ENCODE peak calls at places on chromosomes 7 and 10, in four cellular contexts. U, Z, H and N are unnamed samples.
A peak's percentile ranks its signal among the peaks of the same experiment; 100 is the strongest.

GRCh38 chr7:157674715-157675426 is 338.1 kb downstream of the DNAJB6 start:
- DNase-seq in U (no peak), Z (no peak), H (peak; percentile 17), N (no peak)

GRCh38 chr10:79286318-79286951 is 60.8 kb upstream of the PPIF start:
- DNase-seq in U (peak; percentile 35), Z (peak; percentile 29), H (no peak), N (peak; percentile 44)

GRCh38 chr10:560314-560992 is 129.0 kb downstream of the DIP2C start:
- DNase-seq in U (peak; percentile 12), Z (peak; percentile 20), H (no peak), N (peak; percentile 60)

GRCh38 chr10:38127812-38128211 is 33.7 kb downstream of the ZNF37A start:
- DNase-seq in U (peak; percentile 8), Z (peak; percentile 46), H (no peak), N (no peak)

GRCh38 chr7:141156446-141156845 is 82.6 kb downstream of the TMEM178B start:
- DNase-seq in U (no peak), Z (no peak), H (no peak), N (no peak)

GRCh38 chr10:106740071-106740470 is 424.4 kb downstream of the SORCS1 start:
- DNase-seq in U (no peak), Z (no peak), H (no peak), N (no peak)

GRCh38 chr7:75628055-75628454 is 110.7 kb downstream of the HIP1 start:
- DNase-seq in U (peak; percentile 18), Z (no peak), H (no peak), N (no peak)

GRCh38 chr7:114650491-114650890 is 235.9 kb downstream of the FOXP2 start:
- DNase-seq in U (no peak), Z (no peak), H (peak; percentile 60), N (no peak)

GRCh38 chr7:74252893-74253292 is 1.3 kb downstream of the RFC2 start:
- DNase-seq in U (no peak), Z (no peak), H (no peak), N (no peak)

GRCh38 chr7:123961731-123962130 is 36.7 kb downstream of the SPAM1 start:
- DNase-seq in U (peak; percentile 14), Z (no peak), H (no peak), N (no peak)

GRCh38 chr10:70647086-70647485 is 25.2 kb upstream of the ADAMTS14 start:
- DNase-seq in U (no peak), Z (no peak), H (no peak), N (peak; percentile 44)

GRCh38 chr7:102182016-102182415 is 104.7 kb upstream of the SH2B2 start:
- DNase-seq in U (no peak), Z (no peak), H (no peak), N (no peak)

GRCh38 chr7:151399305-151399601 is 10.6 kb downstream of the WDR86 start:
- DNase-seq in U (no peak), Z (no peak), H (no peak), N (no peak)

GRCh38 chr10:100745882-100746412 is 565 bp downstream of the PAX2 start:
- DNase-seq in U (no peak), Z (no peak), H (peak; percentile 83), N (no peak)

GRCh38 chr7:12694817-12695216 is 7.4 kb downstream of the ARL4A start:
- DNase-seq in U (no peak), Z (no peak), H (no peak), N (no peak)

GRCh38 chr7:79009647-79010046 is 443.8 kb downstream of the MAGI2 start:
- DNase-seq in U (no peak), Z (peak; percentile 5), H (no peak), N (no peak)

GRCh38 chr7:37538945-37539344 is 90.3 kb upstream of the ELMO1 start:
- DNase-seq in U (no peak), Z (no peak), H (no peak), N (no peak)

GRCh38 chr10:122981066-122981464 is 864 bp downstream of the PSTK start:
- DNase-seq in U (peak; percentile 48), Z (peak; percentile 53), H (no peak), N (no peak)

GRCh38 chr7:101899616-101900015 is 82.2 kb downstream of the CUX1 start:
- DNase-seq in U (no peak), Z (no peak), H (no peak), N (no peak)

GRCh38 chr7:108603922-108604684 is 34.4 kb downstream of the DNAJB9 start:
- DNase-seq in U (no peak), Z (no peak), H (no peak), N (no peak)

GRCh38 chr10:125700355-125700911 is 17.5 kb upstream of the TEX36 start:
- DNase-seq in U (no peak), Z (peak; percentile 53), H (no peak), N (no peak)

GRCh38 chr10:28631896-28632596 is 45.3 kb upstream of the BAMBI start:
- DNase-seq in U (peak; percentile 68), Z (peak; percentile 31), H (no peak), N (no peak)

GRCh38 chr7:134084488-134085144 is 42.5 kb upstream of the LRGUK start:
- DNase-seq in U (no peak), Z (no peak), H (no peak), N (no peak)

DNA sequence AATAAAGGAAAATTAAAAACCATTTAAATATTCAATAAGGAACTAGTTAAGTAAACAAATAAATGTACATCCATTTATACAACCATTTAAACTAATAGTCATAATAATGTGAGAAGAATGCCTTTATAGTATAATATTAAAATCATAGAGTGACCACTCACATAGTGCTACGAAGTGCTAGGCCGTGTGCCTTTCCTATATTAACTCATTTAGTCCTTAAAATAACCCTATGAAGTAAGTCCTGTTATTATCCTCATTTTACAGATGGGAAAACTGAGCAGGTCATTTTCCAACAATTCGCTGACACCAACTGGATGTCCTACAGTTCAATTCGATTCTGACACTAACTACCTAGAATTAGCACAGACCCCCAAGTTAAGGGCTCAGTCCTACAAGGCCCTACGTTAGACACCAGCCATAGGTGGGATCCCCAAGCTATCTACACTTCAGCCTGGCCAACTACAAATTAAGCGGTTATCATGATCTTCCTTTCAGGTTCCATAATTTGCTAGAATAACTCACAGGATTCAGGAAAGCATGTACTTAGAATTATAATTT is 4.1 kb downstream of the STRIP2 start:
- DNase-seq in U (no peak), Z (no peak), H (no peak), N (no peak)
- H3K9ac ChIP-seq in U (no peak overlapping the region), Z (no peak overlapping the region), H (no peak overlapping the region), N (no peak overlapping the region)

DNA sequence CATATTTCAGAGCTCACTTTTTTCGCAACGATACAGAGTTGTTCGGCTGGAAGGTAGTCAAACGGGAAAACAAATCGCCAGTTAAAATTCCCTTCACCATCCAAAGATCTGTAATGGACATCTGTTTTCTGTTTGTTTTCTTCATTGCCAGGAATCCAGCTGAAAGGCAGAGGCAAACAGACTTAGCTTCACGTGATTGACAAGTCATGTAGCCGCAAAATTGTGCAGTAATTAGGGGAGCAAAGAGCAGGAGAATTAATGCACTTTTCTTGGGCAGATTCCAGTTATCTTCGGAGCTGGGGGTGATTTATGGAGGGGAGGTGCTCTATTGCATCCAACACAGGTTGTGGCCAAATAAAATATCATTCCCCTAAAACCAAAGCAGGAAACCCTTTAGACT is 162.3 kb downstream of the MYOF start:
- DNase-seq in U (no peak), Z (no peak), H (no peak), N (no peak)
- H3K36me3 ChIP-seq in U (peaks cover 40% of the 10 kb centered on the region), Z (peaks cover 67% of the 10 kb centered on the region), H (peaks cover 86% of the 10 kb centered on the region), N (peaks cover 54% of the 10 kb centered on the region)

DNA sequence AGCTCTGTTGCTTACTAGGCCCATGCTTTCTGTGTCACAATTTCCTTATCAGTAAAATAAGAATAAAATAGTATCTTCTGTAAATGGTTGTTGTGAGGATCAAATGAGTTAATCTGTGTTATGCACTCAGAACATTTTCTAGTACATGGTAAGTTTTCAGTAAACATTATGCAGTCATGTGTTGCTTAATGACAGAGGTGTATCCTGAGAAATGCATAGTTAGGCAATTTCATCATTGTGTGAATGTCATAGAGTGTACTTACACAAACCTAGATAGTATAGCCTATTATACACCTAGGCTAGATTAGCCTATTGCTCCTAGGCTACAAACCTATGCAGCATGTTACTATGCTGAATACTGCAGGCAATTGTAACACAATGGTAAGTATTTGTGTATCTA is 4.4 kb downstream of the PTTG1IP2 start:
- DNase-seq in U (peak; percentile 33), Z (no peak), H (no peak), N (no peak)
- H3K9ac ChIP-seq in U (no peak overlapping the region), Z (no peak overlapping the region), H (no peak overlapping the region), N (no peak overlapping the region)

GRCh38 chr7:107209565-107209964 is 40.8 kb downstream of the HBP1 start:
- DNase-seq in U (no peak), Z (no peak), H (no peak), N (no peak)
- H3K36me3 ChIP-seq in U (no peaks in the 10 kb centered on the region), Z (peaks cover 18% of the 10 kb centered on the region), H (peaks cover 27% of the 10 kb centered on the region), N (peaks cover 8% of the 10 kb centered on the region)

GRCh38 chr7:30433506-30433905 is 45.1 kb downstream of the NOD1 start:
- DNase-seq in U (no peak), Z (no peak), H (no peak), N (no peak)

GRCh38 chr7:30430777-30431176 is 47.8 kb downstream of the NOD1 start:
- DNase-seq in U (no peak), Z (no peak), H (no peak), N (no peak)

GRCh38 chr7:30434140-30434799 is 44.3 kb downstream of the NOD1 start:
- DNase-seq in U (no peak), Z (no peak), H (no peak), N (no peak)

GRCh38 chr7:30430300-30430699 is 48.3 kb downstream of the NOD1 start:
- DNase-seq in U (no peak), Z (no peak), H (no peak), N (no peak)

GRCh38 chr7:30433082-30433481 is 45.5 kb downstream of the NOD1 start:
- DNase-seq in U (peak; percentile 79), Z (peak; percentile 75), H (peak; percentile 75), N (no peak)
- H3K9ac ChIP-seq in U (no peak overlapping the region), Z (no peak overlapping the region), H (no peak overlapping the region), N (no peak overlapping the region)

GRCh38 chr7:149475121-149476045 is 14.5 kb upstream of the ZNF777 start:
- DNase-seq in U (no peak), Z (no peak), H (no peak), N (peak; percentile 41)
- H3K36me3 ChIP-seq in U (peaks cover 24% of the 10 kb centered on the region), Z (peaks cover 63% of the 10 kb centered on the region), H (peaks cover 68% of the 10 kb centered on the region), N (peaks cover 55% of the 10 kb centered on the region)